ENCODE peak calls at places on chromosomes 16 and 17, in five cellular contexts. D, W, V, R and L are unnamed samples.

GRCh38 chr17:2028234-2028614 is 1.7 kb upstream of the DPH1 start:
- DNase-seq in D (no peak), W (no peak), V (no peak), R (no peak), L (no peak)

GRCh38 chr16:46885960-46886763 is 2.0 kb downstream of the GPT2 start:
- DNase-seq in D (no peak), W (no peak), V (no peak), R (no peak), L (no peak)

GRCh38 chr17:66351053-66351452 is 48.6 kb downstream of the PRKCA start:
- DNase-seq in D (peak; percentile 78), W (no peak), V (peak; percentile 33), R (no peak), L (peak; percentile 43)

GRCh38 chr16:23351360-23351759 is 49.3 kb downstream of the SCNN1B start:
- DNase-seq in D (no peak), W (no peak), V (no peak), R (no peak), L (no peak)

GRCh38 chr17:34154916-34155730 is 100.0 kb upstream of the CCL2 start:
- DNase-seq in D (no peak), W (no peak), V (no peak), R (peak; percentile 37), L (no peak)

GRCh38 chr16:85087899-85088569 is 24.2 kb downstream of the CIBAR2 start:
- DNase-seq in D (no peak), W (no peak), V (no peak), R (no peak), L (no peak)

GRCh38 chr16:23079683-23080221 is 69.5 kb downstream of the USP31 start:
- DNase-seq in D (no peak), W (no peak), V (no peak), R (no peak), L (peak; percentile 83)

GRCh38 chr17:44759096-44759915 is 518 bp downstream of the ADAM11 start:
- DNase-seq in D (no peak), W (no peak), V (no peak), R (peak; percentile 89), L (no peak)

GRCh38 chr16:79042886-79043285 is 557.7 kb downstream of the MAF start:
- DNase-seq in D (no peak), W (no peak), V (no peak), R (no peak), L (no peak)

GRCh38 chr16:66510711-66511614 is 39.0 kb downstream of the TK2 start:
- DNase-seq in D (peak; percentile 70), W (no peak), V (peak; percentile 66), R (no peak), L (no peak)

GRCh38 chr16:85615014-85615851 is 2.1 kb downstream of the GSE1 start:
- DNase-seq in D (peak; percentile 87), W (peak; percentile 68), V (no peak), R (peak; percentile 85), L (no peak)

GRCh38 chr17:39339272-39339671 is 62.2 kb downstream of the FBXL20 start:
- DNase-seq in D (no peak), W (no peak), V (no peak), R (no peak), L (peak; percentile 79)

GRCh38 chr17:5555254-5555653 is 29.1 kb downstream of the NLRP1 start:
- DNase-seq in D (no peak), W (no peak), V (no peak), R (no peak), L (peak; percentile 9)

GRCh38 chr16:56279132-56279531 is 87.8 kb downstream of the GNAO1 start:
- DNase-seq in D (no peak), W (peak; percentile 28), V (no peak), R (no peak), L (no peak)

GRCh38 chr17:41885733-41886132 is 20.5 kb upstream of the KLHL11 start:
- DNase-seq in D (no peak), W (no peak), V (peak; percentile 33), R (peak; percentile 53), L (peak; percentile 21)

GRCh38 chr17:77540975-77541374 is 400.2 kb downstream of the SEC14L1 start:
- DNase-seq in D (no peak), W (no peak), V (no peak), R (peak; percentile 71), L (no peak)

GRCh38 chr16:49921106-49921505 is 65.2 kb upstream of the ZNF423 start:
- DNase-seq in D (no peak), W (no peak), V (no peak), R (no peak), L (no peak)

GRCh38 chr17:50064253-50064991 is 8.5 kb downstream of the ITGA3 start:
- DNase-seq in D (peak; percentile 72), W (no peak), V (peak; percentile 96), R (peak; percentile 68), L (peak; percentile 82)

GRCh38 chr17:39894681-39895376 is 23.6 kb downstream of the GSDMB start:
- DNase-seq in D (no peak), W (no peak), V (no peak), R (no peak), L (no peak)

GRCh38 chr17:75250009-75250471 is 11.4 kb downstream of the GGA3 start:
- DNase-seq in D (no peak), W (peak; percentile 73), V (no peak), R (no peak), L (peak; percentile 74)

GRCh38 chr17:49964539-49965521 is 4.2 kb upstream of the DLX4 start:
- DNase-seq in D (no peak), W (no peak), V (no peak), R (peak; percentile 83), L (no peak)

GRCh38 chr17:77300016-77300686 is 159.4 kb downstream of the SEC14L1 start:
- DNase-seq in D (no peak), W (no peak), V (no peak), R (no peak), L (no peak)

GRCh38 chr16:35377142-35377541 is 1917.7 kb downstream of the TP53TG3F start:
- DNase-seq in D (no peak), W (no peak), V (no peak), R (no peak), L (no peak)

GRCh38 chr17:8116779-8117178 is 1.5 kb downstream of the ALOXE3 start:
- DNase-seq in D (no peak), W (no peak), V (no peak), R (peak; percentile 16), L (no peak)

GRCh38 chr17:82973456-82974135 is 105.8 kb upstream of the METRNL start:
- DNase-seq in D (no peak), W (no peak), V (no peak), R (peak; percentile 35), L (no peak)

GRCh38 chr17:75693500-75694481 is 26.7 kb downstream of the SAP30BP start:
- DNase-seq in D (peak; percentile 81), W (no peak), V (peak; percentile 98), R (peak; percentile 88), L (peak; percentile 69)

GRCh38 chr17:32111141-32111771 is 31.0 kb upstream of the RHOT1 start:
- DNase-seq in D (peak; percentile 36), W (peak; percentile 3), V (peak; percentile 32), R (peak; percentile 60), L (peak; percentile 75)

GRCh38 chr17:19753661-19754463 is 5.8 kb upstream of the ALDH3A1 start:
- DNase-seq in D (no peak), W (no peak), V (peak; percentile 83), R (peak; percentile 71), L (peak; percentile 47)

GRCh38 chr16:50666658-50667496 is 14.2 kb downstream of the SNX20 start:
- DNase-seq in D (no peak), W (peak; percentile 46), V (no peak), R (no peak), L (no peak)

GRCh38 chr16:31471875-31472558 is at the start of gene TGFB1I1:
- DNase-seq in D (no peak), W (no peak), V (peak; percentile 73), R (peak; percentile 90), L (peak; percentile 76)

GRCh38 chr16:85582177-85582888 is 30.8 kb upstream of the GSE1 start:
- DNase-seq in D (no peak), W (no peak), V (no peak), R (peak; percentile 65), L (no peak)

GRCh38 chr16:89119161-89119621 is 25.5 kb downstream of the ACSF3 start:
- DNase-seq in D (no peak), W (no peak), V (no peak), R (no peak), L (no peak)

GRCh38 chr16:49932943-49933342 is 77.0 kb upstream of the ZNF423 start:
- DNase-seq in D (no peak), W (no peak), V (no peak), R (peak; percentile 21), L (no peak)

GRCh38 chr17:40399185-40399584 is 18.5 kb downstream of the TOP2A start:
- DNase-seq in D (no peak), W (no peak), V (peak; percentile 78), R (peak; percentile 47), L (peak; percentile 79)

GRCh38 chr17:71870546-71870862 is 250.3 kb upstream of the SOX9 start:
- DNase-seq in D (no peak), W (no peak), V (no peak), R (no peak), L (no peak)